ENCODE peak calls at places on chromosomes 2 and 18, in five cellular contexts. A, L, X, O and I are unnamed samples.

GRCh38 chr18:25621144-25621543 is 269.2 kb upstream of the ZNF521 start:
- DNase-seq in A (peak), L (no peak), X (peak), O (no peak), I (no peak)

GRCh38 chr2:28389399-28390240 is 3.0 kb upstream of the FOSL2 start:
- DNase-seq in A (no peak), L (no peak), X (no peak), O (no peak), I (no peak)

GRCh38 chr2:214310319-214310718 is 100.5 kb upstream of the VWC2L start:
- DNase-seq in A (no peak), L (no peak), X (no peak), O (no peak), I (peak)

GRCh38 chr2:236889081-236889780 is 196.5 kb upstream of the COPS8 start:
- DNase-seq in A (peak), L (no peak), X (no peak), O (no peak), I (no peak)

GRCh38 chr18:22604390-22604985 is 186.8 kb upstream of the CTAGE1 start:
- DNase-seq in A (peak), L (peak), X (peak), O (peak), I (peak)

GRCh38 chr2:17336458-17336857 is 181.8 kb downstream of the RAD51AP2 start:
- DNase-seq in A (no peak), L (no peak), X (no peak), O (no peak), I (no peak)

GRCh38 chr2:46848446-46848845 is 67.2 kb downstream of the MCFD2 start:
- DNase-seq in A (no peak), L (no peak), X (no peak), O (no peak), I (no peak)

GRCh38 chr2:120847700-120848321 is 112.1 kb downstream of the GLI2 start:
- DNase-seq in A (no peak), L (no peak), X (no peak), O (no peak), I (no peak)

GRCh38 chr2:75466708-75467311 is 93.9 kb downstream of the EVA1A start:
- DNase-seq in A (peak), L (no peak), X (peak), O (peak), I (peak)

GRCh38 chr2:136356111-136357033 is 238.4 kb upstream of the CXCR4 start:
- DNase-seq in A (no peak), L (no peak), X (no peak), O (no peak), I (no peak)

GRCh38 chr18:46770708-46771107 is 13.9 kb upstream of the ST8SIA5 start:
- DNase-seq in A (no peak), L (no peak), X (no peak), O (no peak), I (no peak)

DNA sequence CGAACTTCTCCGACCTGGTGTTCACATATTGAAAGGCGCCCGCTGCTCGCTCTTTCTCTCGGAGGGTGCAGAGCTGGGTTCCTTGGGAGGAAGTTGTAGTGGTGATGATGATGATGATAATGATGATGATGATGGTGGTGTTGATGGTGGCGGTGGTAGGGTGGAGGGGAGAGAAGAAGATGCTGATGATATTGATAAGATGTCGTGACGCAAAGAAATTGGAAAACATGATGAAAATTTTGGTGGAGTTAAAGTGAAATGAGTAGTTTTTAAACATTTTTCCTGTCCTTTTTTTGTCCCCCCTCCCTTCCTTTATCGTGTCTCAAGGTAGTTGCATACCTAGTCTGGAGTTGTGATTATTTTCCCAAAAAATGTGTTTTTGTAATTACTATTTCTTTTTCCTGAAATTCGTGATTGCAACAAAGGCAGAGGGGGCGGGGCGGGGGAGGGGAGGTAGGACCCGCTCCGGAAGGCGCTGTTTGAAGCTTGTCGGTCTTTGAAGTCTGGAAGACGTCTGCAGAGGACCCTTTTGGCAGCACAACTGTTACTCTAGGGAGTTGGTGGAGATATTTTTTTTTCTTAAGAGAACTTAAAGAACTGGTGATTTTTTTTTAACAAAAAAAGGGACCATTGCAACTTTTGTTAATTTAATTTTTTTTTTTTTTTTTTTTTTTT is 2.0 kb downstream of the SOX11 start:
- DNase-seq in A (no peak), L (no peak), X (peak), O (no peak), I (no peak)
- H3K4me3 ChIP-seq in A (peak), L (peak), X (peak), O (no peak), I (no peak)

DNA sequence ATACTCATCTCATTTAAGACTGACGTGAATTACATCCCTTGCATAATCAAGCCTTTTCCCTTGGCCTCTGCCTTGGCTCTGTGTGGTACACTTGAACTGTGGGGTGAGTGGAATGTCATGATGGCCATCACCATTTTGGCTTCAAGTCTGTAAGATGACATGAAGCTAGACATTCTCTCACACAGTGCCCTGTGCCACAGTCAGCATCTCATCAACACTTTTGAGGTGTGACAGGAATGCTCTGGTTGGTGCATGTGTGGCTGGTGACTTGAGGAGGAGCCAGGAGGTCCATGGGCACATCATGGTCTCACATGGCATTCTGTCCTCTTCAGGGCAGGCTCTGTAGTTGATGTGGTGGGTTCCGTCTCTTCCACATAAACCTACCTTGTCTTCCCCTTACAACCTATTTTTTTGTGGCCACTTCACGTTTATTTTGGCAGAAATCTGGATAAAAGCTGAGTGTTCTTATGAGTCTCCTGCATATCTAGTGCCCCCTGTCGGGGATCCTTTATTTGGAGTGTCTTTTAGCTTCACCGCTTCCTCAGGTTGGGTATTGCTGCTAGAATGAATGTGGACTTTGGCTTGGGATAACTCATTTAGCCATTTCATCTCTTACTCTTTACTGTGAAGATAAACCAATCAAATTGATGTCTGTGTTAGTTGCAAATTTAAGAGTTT is 28.1 kb downstream of the MAP4K4 start:
- DNase-seq in A (no peak), L (no peak), X (no peak), O (no peak), I (peak)
- TF ChIP-seq CTCF in A (peak), L (no peak), X (peak), O (no peak), I (peak)

GRCh38 chr18:54947115-54947514 is 12.1 kb downstream of the CCDC68 start:
- DNase-seq in A (no peak), L (no peak), X (no peak), O (peak), I (no peak)

GRCh38 chr18:54948350-54948837 is 10.9 kb downstream of the CCDC68 start:
- DNase-seq in A (no peak), L (no peak), X (peak), O (no peak), I (no peak)

GRCh38 chr18:54942569-54942968 is 16.7 kb downstream of the CCDC68 start:
- DNase-seq in A (no peak), L (no peak), X (no peak), O (no peak), I (no peak)

GRCh38 chr18:54946149-54946581 is 13.1 kb downstream of the CCDC68 start:
- DNase-seq in A (peak), L (no peak), X (peak), O (peak), I (peak)

GRCh38 chr18:54945726-54946125 is 13.5 kb downstream of the CCDC68 start:
- DNase-seq in A (no peak), L (no peak), X (no peak), O (no peak), I (no peak)
- H3K4me3 ChIP-seq in A (peak), L (peak), X (peak), O (no peak), I (peak)

DNA sequence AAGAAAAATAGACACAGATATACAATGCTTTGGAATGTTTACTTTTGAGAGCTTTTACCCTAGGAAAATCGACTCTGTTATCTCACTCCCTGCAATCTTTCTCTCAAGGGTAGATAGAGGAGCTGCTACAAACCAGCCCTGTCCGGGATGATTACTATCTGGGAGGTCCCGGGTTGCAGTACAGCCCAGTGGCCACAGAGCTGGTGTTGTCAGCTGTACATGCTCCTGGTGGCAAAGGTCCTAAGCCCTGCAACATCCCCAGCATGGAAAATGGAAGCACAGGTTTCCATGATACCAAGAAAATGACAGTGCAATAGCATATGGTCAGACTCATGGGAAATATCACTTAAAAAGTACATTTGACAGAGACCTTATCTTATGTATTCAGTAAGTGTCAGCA is 570.5 kb upstream of the SOX11 start:
- DNase-seq in A (peak), L (no peak), X (no peak), O (no peak), I (no peak)
- TF ChIP-seq CTCF in A (peak), L (no peak), X (no peak), O (no peak), I (no peak)

GRCh38 chr2:203718087-203718486 is 11.6 kb downstream of the CD28 start:
- DNase-seq in A (no peak), L (no peak), X (peak), O (no peak), I (peak)

GRCh38 chr2:203719456-203719855 is 13.0 kb downstream of the CD28 start:
- DNase-seq in A (no peak), L (no peak), X (no peak), O (no peak), I (no peak)

GRCh38 chr2:203720922-203721672 is 14.7 kb downstream of the CD28 start:
- DNase-seq in A (no peak), L (no peak), X (no peak), O (no peak), I (no peak)

GRCh38 chr2:203721770-203722169 is 15.3 kb downstream of the CD28 start:
- DNase-seq in A (no peak), L (no peak), X (no peak), O (no peak), I (no peak)

GRCh38 chr2:203720011-203720410 is 13.6 kb downstream of the CD28 start:
- DNase-seq in A (no peak), L (no peak), X (no peak), O (no peak), I (no peak)
- H3K4me3 ChIP-seq in A (no peak), L (no peak), X (no peak), O (no peak), I (no peak)

DNA sequence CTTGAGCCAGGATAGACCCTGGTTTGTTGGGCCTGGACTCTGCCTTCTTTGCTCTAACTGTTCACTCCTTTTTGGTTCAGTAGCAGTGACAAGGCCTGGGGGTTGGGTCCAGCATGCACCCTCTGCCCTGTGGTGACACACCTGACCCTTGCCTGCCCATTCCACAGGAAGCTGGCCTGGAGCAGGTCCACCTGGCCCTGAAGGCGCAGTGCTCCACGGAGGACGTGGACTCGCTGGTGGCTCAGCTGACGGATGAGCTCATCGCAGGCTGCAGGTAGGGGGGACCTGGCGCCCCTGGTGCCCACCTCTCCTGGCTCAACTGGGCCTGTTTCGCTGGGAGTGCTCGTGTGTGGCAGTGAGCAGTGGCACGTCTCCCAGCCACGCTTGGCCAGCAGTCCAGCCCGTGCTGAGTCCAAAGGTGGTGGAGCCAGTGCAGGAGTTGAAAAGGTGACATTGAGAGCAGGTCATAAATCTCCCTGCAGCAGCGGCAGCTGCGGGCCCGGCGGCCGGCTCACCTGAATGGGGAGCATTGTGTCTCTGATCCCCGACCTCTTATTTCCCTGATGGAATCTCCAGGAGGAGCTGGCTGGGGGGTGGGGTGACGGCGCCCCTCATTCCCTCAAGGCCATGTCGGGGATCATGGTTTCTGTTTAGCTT is 102.6 kb downstream of the DYSF start:
- DNase-seq in A (no peak), L (no peak), X (no peak), O (peak), I (no peak)
- TF ChIP-seq CTCF in A (no peak), L (no peak), X (no peak), O (no peak), I (no peak)

GRCh38 chr2:239285071-239285931 is 115.5 kb downstream of the HDAC4 start:
- DNase-seq in A (no peak), L (no peak), X (no peak), O (no peak), I (peak)
- H3K4me3 ChIP-seq in A (no peak), L (peak), X (no peak), O (no peak), I (no peak)

GRCh38 chr18:12046751-12047335 is 46.8 kb upstream of the ANKRD62 start:
- DNase-seq in A (no peak), L (no peak), X (no peak), O (no peak), I (no peak)

GRCh38 chr18:12048827-12049175 is 44.8 kb upstream of the ANKRD62 start:
- DNase-seq in A (no peak), L (no peak), X (peak), O (no peak), I (no peak)

GRCh38 chr18:12049983-12050811 is 43.4 kb upstream of the ANKRD62 start:
- DNase-seq in A (no peak), L (no peak), X (no peak), O (no peak), I (peak)

GRCh38 chr18:12046046-12046750 is 47.4 kb upstream of the ANKRD62 start:
- DNase-seq in A (no peak), L (peak), X (no peak), O (no peak), I (no peak)

GRCh38 chr18:12048010-12048826 is 45.4 kb upstream of the ANKRD62 start:
- DNase-seq in A (no peak), L (no peak), X (no peak), O (no peak), I (no peak)
- TF ChIP-seq CTCF in A (no peak), L (no peak), X (no peak), O (no peak), I (no peak)

DNA sequence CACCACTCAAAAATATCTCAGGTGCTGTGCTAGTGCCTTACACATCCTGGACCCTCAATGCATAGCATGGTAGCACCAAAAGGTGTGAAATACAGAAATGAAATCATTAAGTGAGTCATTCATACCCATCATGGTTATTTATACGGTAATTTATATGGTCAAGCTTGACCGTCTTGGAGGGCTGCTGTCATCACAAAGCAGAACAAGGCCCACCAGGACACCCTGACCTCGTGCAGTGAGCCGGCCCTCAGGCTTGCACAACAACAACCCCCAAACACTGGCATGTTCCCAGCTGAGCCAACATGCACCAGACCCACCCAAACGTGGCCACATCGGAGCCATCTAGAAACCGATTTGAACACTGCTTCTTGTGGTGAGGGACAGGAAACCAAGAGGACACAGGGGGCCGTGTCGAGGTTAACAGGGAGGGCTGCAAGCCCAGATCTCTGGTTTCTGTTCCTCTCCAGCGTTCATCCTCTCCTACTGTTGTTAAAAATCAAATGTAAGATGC is 378.5 kb upstream of the ID2 start:
- DNase-seq in A (no peak), L (no peak), X (no peak), O (peak), I (peak)
- H3K4me3 ChIP-seq in A (no peak), L (no peak), X (no peak), O (no peak), I (no peak)

DNA sequence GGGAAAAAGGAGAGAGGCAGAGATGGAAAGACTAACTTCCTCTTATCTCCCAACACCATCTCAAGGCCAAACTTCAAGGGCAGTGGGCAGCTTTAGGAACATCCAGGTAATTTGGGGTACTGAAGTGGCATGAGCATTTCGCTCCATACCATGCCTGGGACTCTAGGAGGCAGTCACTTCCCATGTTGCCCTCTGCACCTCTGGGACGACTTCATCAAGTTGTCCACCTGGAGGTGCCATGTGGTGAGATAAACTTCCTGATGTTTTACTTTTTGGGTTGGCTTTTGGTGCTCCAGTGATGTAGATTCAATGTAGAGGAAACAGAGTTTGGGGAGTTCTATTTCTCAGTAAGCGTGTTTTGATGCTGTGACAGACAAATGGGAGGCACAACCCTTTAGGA is 56.3 kb upstream of the UPP2 start:
- DNase-seq in A (no peak), L (no peak), X (no peak), O (no peak), I (peak)
- TF ChIP-seq CTCF in A (peak), L (no peak), X (no peak), O (no peak), I (no peak)